ENCODE peak calls at places on chromosomes 13 and 19, in nine cellular contexts. M is sigmoid colon, R is ovary, S is transverse colon, J is HCT116, H is heart left ventricle, L is adrenal gland, N is A549, T is H54. V is an unnamed sample.
A peak's percentile ranks its signal among the peaks of the same experiment; 100 is the strongest.

GRCh38 chr19:45254044-45254531 is 3.0 kb downstream of the MARK4 start:
- DNase-seq in M (no peak), R (no peak), S (no peak), J (no peak), H (no peak), L (no peak), N (no peak), T (no peak), V (no peak)

GRCh38 chr19:12478234-12478941 is 6.2 kb downstream of the ZNF709 start:
- DNase-seq in M (no peak), R (no peak), S (peak; percentile 42), J (no peak), H (no peak), L (no peak), N (no peak), T (no peak), V (no peak)

GRCh38 chr19:55640577-55641375 is at the start of gene ZNF580:
- DNase-seq in M (peak; percentile 83), R (peak; percentile 69), S (peak; percentile 68), J (no peak), H (peak; percentile 71), L (peak; percentile 82), N (peak; percentile 88), T (peak; percentile 94), V (peak; percentile 77)

GRCh38 chr19:16522559-16523377 is 19.5 kb downstream of the CHERP start:
- DNase-seq in M (no peak), R (no peak), S (no peak), J (no peak), H (no peak), L (no peak), N (no peak), T (no peak), V (no peak)

GRCh38 chr19:3838661-3839060 is 30.2 kb downstream of the ZFR2 start:
- DNase-seq in M (no peak), R (no peak), S (no peak), J (no peak), H (no peak), L (no peak), N (no peak), T (no peak), V (no peak)

GRCh38 chr13:21949818-21950429 is 279.1 kb downstream of the FGF9 start:
- DNase-seq in M (no peak), R (no peak), S (no peak), J (no peak), H (no peak), L (no peak), N (no peak), T (no peak), V (no peak)

GRCh38 chr13:59211636-59212035 is 952.1 kb downstream of the DIAPH3 start:
- DNase-seq in M (no peak), R (no peak), S (no peak), J (no peak), H (no peak), L (no peak), N (no peak), T (no peak), V (no peak)

GRCh38 chr13:110257408-110257807 is 49.5 kb downstream of the COL4A1 start:
- DNase-seq in M (no peak), R (no peak), S (no peak), J (no peak), H (no peak), L (no peak), N (no peak), T (no peak), V (no peak)

GRCh38 chr13:86446311-86446710 is 647.1 kb upstream of the SLITRK6 start:
- DNase-seq in M (no peak), R (no peak), S (no peak), J (no peak), H (no peak), L (no peak), N (peak; percentile 2), T (peak; percentile 61), V (no peak)

GRCh38 chr19:8517551-8518442 is 3.8 kb upstream of the ZNF414 start:
- DNase-seq in M (no peak), R (no peak), S (no peak), J (no peak), H (no peak), L (no peak), N (no peak), T (no peak), V (no peak)

GRCh38 chr19:44308011-44308410 is 3.2 kb upstream of the ZNF235 start:
- DNase-seq in M (no peak), R (no peak), S (no peak), J (no peak), H (no peak), L (no peak), N (no peak), T (no peak), V (no peak)

GRCh38 chr13:76889254-76889653 is 3.0 kb upstream of the KCTD12 start:
- DNase-seq in M (no peak), R (no peak), S (no peak), J (no peak), H (no peak), L (no peak), N (no peak), T (no peak), V (no peak)

GRCh38 chr19:29098863-29099481 is 114.0 kb downstream of the UQCRFS1 start:
- DNase-seq in M (peak; percentile 90), R (peak; percentile 70), S (peak; percentile 23), J (no peak), H (peak; percentile 42), L (peak; percentile 93), N (peak; percentile 23), T (peak; percentile 97), V (no peak)

GRCh38 chr19:57613941-57614743 is at the start of gene ZNF134:
- DNase-seq in M (peak; percentile 93), R (peak; percentile 86), S (peak; percentile 94), J (peak; percentile 86), H (peak; percentile 93), L (peak; percentile 95), N (peak; percentile 95), T (peak; percentile 98), V (peak; percentile 92)
- TF ChIP-seq POLR2A in M (peak; percentile 18), R (no peak), S (peak; percentile 22), J (no peak), H (no peak), L (no peak), N (peak; percentile 30), T (peak; percentile 71), V (peak; percentile 58)

DNA sequence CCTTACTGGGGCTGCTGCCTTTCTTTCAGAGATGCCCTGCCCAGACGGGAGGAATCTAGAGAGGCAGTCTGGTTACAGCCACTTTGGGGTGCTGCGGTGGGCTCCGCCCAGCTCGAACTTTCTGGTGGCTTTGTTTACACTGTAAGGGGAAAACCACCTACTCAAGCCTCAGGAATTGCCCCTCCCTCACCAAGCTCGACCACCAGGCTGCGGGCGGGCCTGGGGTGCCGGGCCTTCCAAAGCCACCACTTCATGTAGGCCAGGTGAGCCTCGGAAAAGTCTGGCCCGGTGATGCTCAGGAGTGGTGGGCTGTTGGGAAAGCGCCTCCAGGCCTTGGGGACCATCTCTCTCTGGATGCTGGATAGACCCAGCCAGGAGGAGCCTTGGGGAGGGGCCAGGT is 218.6 kb downstream of the MTUS2 start:
- DNase-seq in M (no peak), R (no peak), S (no peak), J (no peak), H (no peak), L (no peak), N (no peak), T (no peak), V (no peak)
- TF ChIP-seq POLR2A in M (no peak), R (no peak), S (no peak), J (no peak), H (no peak), L (no peak), N (no peak), T (no peak), V (no peak)

DNA sequence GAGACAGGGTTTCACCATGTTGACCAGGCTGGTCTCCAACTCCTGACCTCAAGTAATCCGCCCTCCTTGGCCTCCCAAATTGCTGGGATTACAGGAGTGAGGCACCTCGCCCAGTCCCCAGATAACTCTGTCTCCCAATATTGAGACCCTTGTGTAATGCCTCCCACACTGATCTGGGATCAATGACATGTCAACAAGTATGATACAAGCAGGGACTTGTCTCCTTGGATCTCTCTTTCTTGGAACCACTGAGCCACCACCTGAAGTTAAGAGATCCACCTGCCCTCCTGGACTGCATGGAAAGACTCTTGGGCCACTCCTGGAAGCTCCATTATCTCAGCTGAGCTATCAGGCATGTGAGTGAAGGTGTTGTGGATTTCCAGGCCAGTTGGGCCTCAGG is 15.1 kb downstream of the NFKBID start:
- DNase-seq in M (no peak), R (no peak), S (no peak), J (no peak), H (no peak), L (no peak), N (no peak), T (no peak), V (no peak)
- TF ChIP-seq POLR2A in M (no peak), R (no peak), S (no peak), J (no peak), H (no peak), L (no peak), N (no peak), T (no peak), V (no peak)

GRCh38 chr19:798415-799075 is 1.3 kb downstream of the PTBP1 start:
- DNase-seq in M (no peak), R (no peak), S (peak; percentile 77), J (no peak), H (peak; percentile 23), L (no peak), N (no peak), T (no peak), V (peak; percentile 63)

GRCh38 chr19:799076-799881 is 2.0 kb downstream of the PTBP1 start:
- DNase-seq in M (no peak), R (no peak), S (peak; percentile 37), J (no peak), H (peak; percentile 31), L (peak; percentile 72), N (no peak), T (no peak), V (peak; percentile 70)

GRCh38 chr19:801030-801860 is 4.0 kb downstream of the PTBP1 start:
- DNase-seq in M (peak; percentile 89), R (no peak), S (peak; percentile 60), J (no peak), H (peak; percentile 82), L (peak; percentile 90), N (no peak), T (no peak), V (no peak)

GRCh38 chr19:801861-802496 is 4.7 kb downstream of the PTBP1 start:
- DNase-seq in M (peak; percentile 82), R (peak; percentile 61), S (no peak), J (no peak), H (peak; percentile 70), L (peak; percentile 73), N (no peak), T (no peak), V (no peak)

DNA sequence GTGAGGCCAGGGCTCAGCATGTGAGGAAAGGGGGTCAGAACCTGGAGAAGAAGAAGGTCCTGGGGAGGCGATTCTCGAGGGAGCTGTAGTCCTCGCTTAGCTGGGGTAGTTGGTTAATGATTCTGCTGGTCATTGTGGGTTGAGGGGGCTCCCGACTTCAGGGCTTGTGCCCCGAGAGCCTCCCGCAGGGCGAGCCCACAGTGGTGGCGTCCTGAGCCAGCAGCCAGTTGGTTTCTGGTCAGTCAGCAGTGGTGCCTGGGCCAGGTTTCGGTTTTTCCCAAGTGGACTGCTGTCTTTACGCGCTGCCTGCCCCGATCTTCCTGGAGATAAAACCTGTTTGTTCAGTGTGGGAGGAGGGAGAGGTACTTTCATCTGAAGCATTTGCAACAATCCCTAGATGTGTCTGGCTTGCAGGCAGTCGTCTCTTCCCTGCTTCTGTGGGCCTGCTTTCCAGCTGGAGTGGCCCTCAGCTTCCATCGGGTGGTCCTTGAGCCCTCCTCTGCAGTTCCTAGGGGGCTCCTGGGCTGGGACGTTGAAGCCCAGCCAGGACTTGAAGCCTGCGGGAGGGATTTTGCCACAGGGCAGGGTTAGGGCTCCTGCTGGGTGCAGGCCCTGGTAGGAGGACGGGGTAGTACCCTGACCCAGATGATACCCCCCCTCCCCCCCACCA is 3.2 kb downstream of the PTBP1 start:
- DNase-seq in M (no peak), R (no peak), S (peak; percentile 61), J (no peak), H (peak; percentile 18), L (peak; percentile 82), N (no peak), T (no peak), V (no peak)
- TF ChIP-seq POLR2A in M (no peak), R (no peak), S (peak; percentile 14), J (no peak), H (no peak), L (no peak), N (no peak), T (no peak), V (no peak)

V was measured in erythroblast.